ENCODE peak calls at places on chromosomes 11 and 22, in eight cellular contexts. One of them, this sample, is unnamed.

GRCh38 chr22:31897842-31898241 is 46.5 kb upstream of the YWHAH start:
- DNase-seq in fibroblast of lung: no peak
- DNase-seq in NCI-H1092 treated with DMSO at 0.1 percent for 48 hours: no peak
- DNase-seq in neural crest cell: no peak
- DNase-seq in EL: peak
- DNase-seq in fibroblast of villous mesenchyme: peak
- DNase-seq in right atrium auricular region: no peak
- DNase-seq in fibroblast of mammary gland: peak
- DNase-seq in this sample: no peak

GRCh38 chr11:120217941-120218694 is 7.3 kb downstream of the OAF start:
- DNase-seq in fibroblast of lung: no peak
- DNase-seq in NCI-H1092 treated with DMSO at 0.1 percent for 48 hours: peak
- DNase-seq in neural crest cell: peak
- DNase-seq in EL: no peak
- DNase-seq in fibroblast of villous mesenchyme: no peak
- DNase-seq in right atrium auricular region: no peak
- DNase-seq in fibroblast of mammary gland: no peak
- DNase-seq in this sample: no peak

GRCh38 chr11:129375731-129376657 is at the start of gene BARX2:
- DNase-seq in fibroblast of lung: peak
- DNase-seq in NCI-H1092 treated with DMSO at 0.1 percent for 48 hours: peak
- DNase-seq in neural crest cell: peak
- DNase-seq in EL: peak
- DNase-seq in fibroblast of villous mesenchyme: peak
- DNase-seq in right atrium auricular region: no peak
- DNase-seq in fibroblast of mammary gland: peak
- DNase-seq in this sample: no peak

GRCh38 chr11:113286001-113286400 is 28.4 kb upstream of the TTC12 start:
- DNase-seq in fibroblast of lung: no peak
- DNase-seq in NCI-H1092 treated with DMSO at 0.1 percent for 48 hours: no peak
- DNase-seq in neural crest cell: no peak
- DNase-seq in EL: no peak
- DNase-seq in fibroblast of villous mesenchyme: no peak
- DNase-seq in right atrium auricular region: peak
- DNase-seq in fibroblast of mammary gland: no peak
- DNase-seq in this sample: no peak

GRCh38 chr11:63961608-63962412 is 12.6 kb upstream of the COX8A start:
- DNase-seq in fibroblast of lung: no peak
- DNase-seq in NCI-H1092 treated with DMSO at 0.1 percent for 48 hours: peak
- DNase-seq in neural crest cell: no peak
- DNase-seq in EL: no peak
- DNase-seq in fibroblast of villous mesenchyme: peak
- DNase-seq in right atrium auricular region: no peak
- DNase-seq in fibroblast of mammary gland: peak
- DNase-seq in this sample: no peak

GRCh38 chr22:48278620-48279464 is 1516.4 kb downstream of the TBC1D22A start:
- DNase-seq in fibroblast of lung: no peak
- DNase-seq in NCI-H1092 treated with DMSO at 0.1 percent for 48 hours: no peak
- DNase-seq in neural crest cell: no peak
- DNase-seq in EL: no peak
- DNase-seq in fibroblast of villous mesenchyme: no peak
- DNase-seq in right atrium auricular region: peak
- DNase-seq in fibroblast of mammary gland: no peak
- DNase-seq in this sample: no peak

GRCh38 chr22:28034760-28035401 is 115.8 kb upstream of the PITPNB start:
- DNase-seq in fibroblast of lung: peak
- DNase-seq in NCI-H1092 treated with DMSO at 0.1 percent for 48 hours: peak
- DNase-seq in neural crest cell: no peak
- DNase-seq in EL: peak
- DNase-seq in fibroblast of villous mesenchyme: peak
- DNase-seq in right atrium auricular region: peak
- DNase-seq in fibroblast of mammary gland: peak
- DNase-seq in this sample: no peak

GRCh38 chr22:46424496-46424895 is 89.0 kb downstream of the TRMU start:
- DNase-seq in fibroblast of lung: no peak
- DNase-seq in NCI-H1092 treated with DMSO at 0.1 percent for 48 hours: no peak
- DNase-seq in neural crest cell: no peak
- DNase-seq in EL: no peak
- DNase-seq in fibroblast of villous mesenchyme: no peak
- DNase-seq in right atrium auricular region: no peak
- DNase-seq in fibroblast of mammary gland: no peak
- DNase-seq in this sample: no peak

GRCh38 chr22:44483878-44484277 is 14.2 kb downstream of the RTL6 start:
- DNase-seq in fibroblast of lung: no peak
- DNase-seq in NCI-H1092 treated with DMSO at 0.1 percent for 48 hours: no peak
- DNase-seq in neural crest cell: no peak
- DNase-seq in EL: no peak
- DNase-seq in fibroblast of villous mesenchyme: no peak
- DNase-seq in right atrium auricular region: no peak
- DNase-seq in fibroblast of mammary gland: no peak
- DNase-seq in this sample: no peak

GRCh38 chr22:35444685-35445399 is 44.9 kb downstream of the MCM5 start:
- DNase-seq in fibroblast of lung: no peak
- DNase-seq in NCI-H1092 treated with DMSO at 0.1 percent for 48 hours: no peak
- DNase-seq in neural crest cell: no peak
- DNase-seq in EL: no peak
- DNase-seq in fibroblast of villous mesenchyme: no peak
- DNase-seq in right atrium auricular region: no peak
- DNase-seq in fibroblast of mammary gland: no peak
- DNase-seq in this sample: no peak

GRCh38 chr11:46381046-46381835 is at the start of gene MDK:
- DNase-seq in fibroblast of lung: no peak
- DNase-seq in NCI-H1092 treated with DMSO at 0.1 percent for 48 hours: peak
- DNase-seq in neural crest cell: peak
- DNase-seq in EL: peak
- DNase-seq in fibroblast of villous mesenchyme: no peak
- DNase-seq in right atrium auricular region: no peak
- DNase-seq in fibroblast of mammary gland: no peak
- DNase-seq in this sample: no peak